ENCODE peak calls at places on chromosome 12, in five cellular contexts. One of them, this sample, is unnamed.

GRCh38 chr12:77720258-77720657 is 110.4 kb upstream of the NAV3 start:
- DNase-seq in kidney epithelial cell: no peak
- DNase-seq in testis: no peak
- DNase-seq in mammary epithelial cell: no peak
- DNase-seq in ovary: no peak
- DNase-seq in this sample: no peak

GRCh38 chr12:77232045-77232444 is 166.7 kb upstream of the E2F7 start:
- DNase-seq in testis: no peak
- DNase-seq in mammary epithelial cell: peak
- DNase-seq in kidney epithelial cell: no peak
- DNase-seq in ovary: no peak
- DNase-seq in this sample: peak

GRCh38 chr12:6541371-6542165 is 7.3 kb downstream of the GAPDH start:
- DNase-seq in mammary epithelial cell: no peak
- DNase-seq in testis: no peak
- DNase-seq in kidney epithelial cell: no peak
- DNase-seq in ovary: no peak
- DNase-seq in this sample: no peak

GRCh38 chr12:124391340-124392261 is 96.7 kb downstream of the RFLNA start:
- DNase-seq in mammary epithelial cell: no peak
- DNase-seq in kidney epithelial cell: no peak
- DNase-seq in testis: no peak
- DNase-seq in ovary: no peak
- DNase-seq in this sample: no peak

GRCh38 chr12:50190859-50191258 is 23.7 kb upstream of the CERS5 start:
- DNase-seq in kidney epithelial cell: no peak
- DNase-seq in testis: no peak
- DNase-seq in mammary epithelial cell: no peak
- DNase-seq in ovary: no peak
- DNase-seq in this sample: no peak

GRCh38 chr12:83818888-83819287 is 1093.7 kb downstream of the SLC6A15 start:
- DNase-seq in testis: no peak
- DNase-seq in ovary: no peak
- DNase-seq in mammary epithelial cell: peak
- DNase-seq in kidney epithelial cell: no peak
- DNase-seq in this sample: peak

GRCh38 chr12:1873531-1874149 is 44.8 kb downstream of the CACNA2D4 start:
- DNase-seq in kidney epithelial cell: no peak
- DNase-seq in testis: no peak
- DNase-seq in ovary: no peak
- DNase-seq in mammary epithelial cell: no peak
- DNase-seq in this sample: no peak

GRCh38 chr12:123942911-123943648 is 29.6 kb downstream of the CCDC92 start:
- DNase-seq in mammary epithelial cell: no peak
- DNase-seq in testis: no peak
- DNase-seq in kidney epithelial cell: no peak
- DNase-seq in ovary: no peak
- DNase-seq in this sample: peak

GRCh38 chr12:14768823-14769405 is 34.4 kb downstream of the WBP11 start:
- DNase-seq in testis: peak
- DNase-seq in kidney epithelial cell: no peak
- DNase-seq in mammary epithelial cell: peak
- DNase-seq in ovary: peak
- DNase-seq in this sample: peak

GRCh38 chr12:118581396-118581795 is 205.0 kb downstream of the SUDS3 start:
- DNase-seq in ovary: no peak
- DNase-seq in mammary epithelial cell: no peak
- DNase-seq in testis: no peak
- DNase-seq in kidney epithelial cell: no peak
- DNase-seq in this sample: no peak

GRCh38 chr12:64670039-64670438 is 59.7 kb downstream of the RASSF3 start:
- DNase-seq in testis: no peak
- DNase-seq in ovary: no peak
- DNase-seq in mammary epithelial cell: no peak
- DNase-seq in kidney epithelial cell: no peak
- DNase-seq in this sample: no peak
- TF ChIP-seq CTCF in testis: no peak
- TF ChIP-seq CTCF in ovary: peak
- TF ChIP-seq CTCF in mammary epithelial cell: no peak
- TF ChIP-seq CTCF in kidney epithelial cell: no peak
- TF ChIP-seq CTCF in this sample: no peak

DNA sequence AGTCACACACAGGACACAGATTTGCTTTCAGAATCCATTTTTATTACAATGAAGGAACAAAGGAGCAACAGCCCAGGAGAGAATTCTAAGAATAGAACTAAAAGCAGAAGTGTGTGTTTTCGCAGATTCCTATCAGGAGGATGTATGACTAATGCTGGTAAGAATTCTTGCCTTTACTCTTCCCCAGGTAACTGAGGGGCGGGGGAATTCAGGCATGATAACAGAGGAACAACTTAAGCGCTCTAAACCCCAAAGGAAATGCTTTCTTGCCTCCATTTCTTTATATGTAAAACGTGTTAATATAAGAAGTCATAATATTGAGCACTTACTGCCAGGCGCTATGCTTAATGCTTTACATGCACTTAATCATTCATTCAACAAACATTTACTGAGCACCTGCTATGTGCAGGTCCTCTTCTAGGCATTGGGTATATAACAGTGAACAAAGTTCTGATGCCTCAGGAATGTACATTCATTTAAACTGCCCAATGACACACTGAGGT is 4.5 kb downstream of the HCAR1 start:
- DNase-seq in ovary: no peak
- DNase-seq in kidney epithelial cell: peak
- DNase-seq in testis: no peak
- DNase-seq in mammary epithelial cell: peak
- DNase-seq in this sample: no peak
- H3K4me3 ChIP-seq in ovary: no peak
- H3K4me3 ChIP-seq in kidney epithelial cell: no peak
- H3K4me3 ChIP-seq in testis: no peak
- H3K4me3 ChIP-seq in mammary epithelial cell: peak
- H3K4me3 ChIP-seq in this sample: no peak

DNA sequence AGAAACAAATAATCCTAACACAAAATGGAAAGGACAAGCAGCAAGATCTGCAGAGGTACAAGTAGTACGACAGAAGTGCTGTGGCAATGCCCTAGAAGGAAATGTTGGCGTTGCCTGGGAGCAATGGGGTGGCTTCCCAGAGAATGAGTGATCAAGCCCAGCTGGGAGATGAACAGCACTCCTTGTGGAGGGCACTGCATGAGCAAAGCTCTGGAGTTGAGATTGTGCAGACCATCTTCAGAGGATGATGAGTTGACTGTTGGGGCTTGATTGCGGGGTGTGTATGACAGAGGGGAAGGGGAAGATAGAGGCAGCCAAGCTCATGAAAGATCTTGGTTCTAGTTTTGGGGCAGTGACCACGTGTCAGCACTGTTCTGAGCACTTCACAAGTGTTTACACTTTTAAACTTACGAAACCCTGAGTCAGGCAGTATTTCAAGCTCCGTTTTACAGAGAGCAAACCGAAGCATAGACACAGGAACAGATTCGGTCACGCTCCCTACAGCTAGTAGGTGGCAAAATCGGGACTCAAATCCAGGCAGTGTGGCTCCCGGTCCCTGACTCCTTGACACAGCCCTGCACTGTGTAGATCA is 127.2 kb upstream of the LHX5 start:
- DNase-seq in testis: no peak
- DNase-seq in kidney epithelial cell: no peak
- DNase-seq in ovary: no peak
- DNase-seq in mammary epithelial cell: no peak
- DNase-seq in this sample: no peak
- TF ChIP-seq CTCF in testis: no peak
- TF ChIP-seq CTCF in kidney epithelial cell: no peak
- TF ChIP-seq CTCF in ovary: no peak
- TF ChIP-seq CTCF in mammary epithelial cell: no peak
- TF ChIP-seq CTCF in this sample: no peak

DNA sequence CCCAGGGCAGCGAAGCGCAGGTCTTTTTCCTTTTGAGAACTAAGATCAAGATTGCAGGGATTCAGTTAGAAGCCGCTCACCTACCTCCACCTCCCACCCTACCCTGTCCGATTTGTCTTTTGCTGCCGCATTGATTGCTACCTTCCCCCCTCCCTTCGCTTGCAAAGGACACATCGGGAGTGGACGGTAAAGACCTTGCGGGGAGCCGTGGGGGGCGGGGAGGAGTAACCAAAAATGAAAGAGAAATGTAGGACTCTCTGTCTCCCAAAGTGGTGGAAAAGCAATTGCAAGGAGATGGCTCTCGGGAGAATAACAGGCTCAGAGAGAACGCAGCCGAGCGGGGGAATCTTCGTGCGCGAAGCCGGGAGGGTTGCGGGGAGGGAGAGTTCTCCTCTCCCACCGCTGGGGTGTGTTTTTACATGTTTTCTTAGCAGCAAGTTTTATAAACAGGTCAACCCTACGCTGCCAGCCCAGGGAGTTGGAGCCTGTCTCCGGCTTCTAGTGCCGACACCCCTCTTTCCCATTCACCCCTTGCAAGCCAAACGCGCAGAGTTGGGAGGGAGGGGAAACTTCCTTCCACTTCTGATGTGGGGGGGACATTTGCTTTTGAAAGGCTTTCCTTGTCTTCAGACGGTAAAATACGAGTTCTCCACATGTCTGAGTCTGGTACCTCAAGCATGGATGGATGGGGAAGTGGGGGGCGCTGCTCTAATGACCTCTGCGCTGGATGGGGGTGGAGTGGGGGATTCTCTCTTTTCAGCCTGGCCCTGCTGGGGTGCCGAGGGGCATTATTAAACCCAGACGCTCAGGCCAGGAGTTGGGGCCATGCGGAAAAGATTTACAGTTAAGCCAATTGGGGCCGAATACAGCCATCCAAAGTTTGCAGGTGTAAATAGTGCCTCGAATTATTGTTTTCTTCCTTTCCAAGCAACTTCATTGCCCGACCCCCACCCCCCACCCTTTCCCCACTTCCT is 8.9 kb upstream of the TBX3 start:
- DNase-seq in mammary epithelial cell: peak
- DNase-seq in testis: no peak
- DNase-seq in kidney epithelial cell: no peak
- DNase-seq in ovary: peak
- DNase-seq in this sample: no peak
- H3K4me3 ChIP-seq in mammary epithelial cell: peak
- H3K4me3 ChIP-seq in testis: peak
- H3K4me3 ChIP-seq in kidney epithelial cell: peak
- H3K4me3 ChIP-seq in ovary: peak
- H3K4me3 ChIP-seq in this sample: peak

This sample was measured in foreskin fibroblast.